ENCODE peak calls at places on chromosomes 13 and 19, in four cellular contexts. B is WTC11, A is endothelial cell, Z is nephron progenitor cell. K is an unnamed sample.

GRCh38 chr19:38194061-38194701 is 29.8 kb downstream of the DPF1 start:
- DNase-seq in Z (no peak), A (no peak), B (no peak), K (no peak)

GRCh38 chr13:63773476-63773875 is 2357.8 kb upstream of the PCDH20 start:
- DNase-seq in B (no peak), A (no peak), Z (no peak), K (no peak)

GRCh38 chr19:7981199-7981598 is 24.2 kb downstream of the ELAVL1 start:
- DNase-seq in Z (no peak), B (no peak), A (no peak), K (no peak)

GRCh38 chr13:33003458-33004019 is 12.7 kb upstream of the KL start:
- DNase-seq in A (no peak), B (no peak), Z (no peak), K (no peak)

GRCh38 chr13:34258646-34259386 is 440.9 kb downstream of the RFC3 start:
- DNase-seq in B (no peak), A (no peak), Z (no peak), K (no peak)

GRCh38 chr13:112119192-112120030 is 52.5 kb downstream of the SOX1 start:
- DNase-seq in B (no peak), A (no peak), Z (no peak), K (no peak)

GRCh38 chr13:34678154-34678553 is 263.9 kb upstream of the NBEA start:
- DNase-seq in A (no peak), Z (no peak), B (no peak), K (no peak)

GRCh38 chr19:54133312-54133956 is 4.1 kb upstream of the CNOT3 start:
- DNase-seq in Z (peak), A (no peak), B (no peak), K (no peak)

GRCh38 chr19:6828698-6829633 is 56.5 kb downstream of the VAV1 start:
- DNase-seq in A (no peak), B (peak), Z (no peak), K (no peak)

GRCh38 chr19:5131031-5131865 is 162.3 kb downstream of the KDM4B start:
- DNase-seq in Z (no peak), B (peak), A (no peak), K (no peak)

GRCh38 chr19:47389150-47389556 is 30.2 kb downstream of the MEIS3 start:
- DNase-seq in A (no peak), B (no peak), Z (no peak), K (no peak)

GRCh38 chr19:29337029-29337428 is 124.1 kb upstream of the UQCRFS1 start:
- DNase-seq in A (no peak), B (no peak), Z (no peak), K (no peak)

GRCh38 chr19:17933414-17934129 is 757 bp downstream of the CCDC124 start:
- DNase-seq in A (no peak), Z (no peak), B (no peak), K (no peak)

GRCh38 chr13:22275393-22275792 is 604.5 kb downstream of the FGF9 start:
- DNase-seq in Z (no peak), A (no peak), B (no peak), K (no peak)

GRCh38 chr19:10760268-10760944 is 42.5 kb downstream of the DNM2 start:
- DNase-seq in A (no peak), B (no peak), Z (peak), K (no peak)

GRCh38 chr19:55242517-55242916 is 14.0 kb upstream of the TMEM86B start:
- DNase-seq in A (no peak), Z (no peak), B (no peak), K (no peak)

GRCh38 chr19:33132021-33132420 is at the start of gene WDR88:
- DNase-seq in B (peak), A (no peak), Z (no peak), K (no peak)

GRCh38 chr19:23571175-23571574 is 115.8 kb downstream of the ZNF675 start:
- DNase-seq in A (no peak), Z (no peak), B (no peak), K (no peak)

GRCh38 chr13:39773833-39774232 is 118.4 kb downstream of the COG6 start:
- DNase-seq in Z (no peak), A (no peak), B (no peak), K (no peak)

GRCh38 chr13:101576977-101577376 is 124.5 kb downstream of the ITGBL1 start:
- DNase-seq in Z (no peak), B (no peak), A (no peak), K (no peak)

GRCh38 chr13:95375706-95376105 is 74.5 kb upstream of the ABCC4 start:
- DNase-seq in B (no peak), A (no peak), Z (no peak), K (no peak)

GRCh38 chr19:13717194-13717643 is 47.1 kb upstream of the MRI1 start:
- DNase-seq in A (no peak), Z (no peak), B (no peak), K (no peak)

GRCh38 chr13:30792257-30793000 is 57.1 kb downstream of the ALOX5AP start:
- DNase-seq in A (no peak), B (no peak), Z (peak), K (no peak)

GRCh38 chr13:74768521-74769090 is 634.4 kb upstream of the KLF12 start:
- DNase-seq in Z (no peak), B (no peak), A (no peak), K (no peak)

GRCh38 chr19:47028372-47028672 is 8.7 kb downstream of the NPAS1 start:
- DNase-seq in B (no peak), Z (peak), A (peak), K (no peak)

GRCh38 chr19:47107201-47107952 is 6.2 kb downstream of the ZC3H4 start:
- DNase-seq in B (no peak), Z (no peak), A (no peak), K (no peak)

GRCh38 chr13:40776681-40777165 is 5.7 kb upstream of the MRPS31 start:
- DNase-seq in Z (no peak), A (no peak), B (no peak), K (no peak)

GRCh38 chr13:71303144-71303543 is 563.9 kb downstream of the DACH1 start:
- DNase-seq in Z (no peak), B (no peak), A (no peak), K (no peak)

GRCh38 chr19:2239173-2239572 is 2.5 kb downstream of the SF3A2 start:
- DNase-seq in Z (no peak), A (no peak), B (no peak), K (no peak)

GRCh38 chr13:111021270-111021669 is 93.8 kb upstream of the ARHGEF7 start:
- DNase-seq in Z (no peak), A (no peak), B (no peak), K (no peak)

GRCh38 chr13:49806126-49806536 is 13.6 kb upstream of the KPNA3 start:
- DNase-seq in A (no peak), B (no peak), Z (no peak), K (no peak)

GRCh38 chr19:8240274-8241229 is 31.4 kb downstream of the CERS4 start:
- DNase-seq in Z (peak), B (peak), A (peak), K (peak)

GRCh38 chr19:743168-743687 is 7.7 kb upstream of the MISP start:
- DNase-seq in A (no peak), Z (no peak), B (peak), K (no peak)

GRCh38 chr19:3375221-3376088 is 9.1 kb downstream of the NFIC start:
- DNase-seq in Z (no peak), A (no peak), B (no peak), K (peak)

GRCh38 chr19:49210108-49210900 is 52.7 kb downstream of the TRPM4 start:
- DNase-seq in A (peak), Z (peak), B (peak), K (no peak)

GRCh38 chr13:26062853-26063444 is 11.1 kb upstream of the SHISA2 start:
- DNase-seq in A (peak), Z (peak), B (no peak), K (peak)

GRCh38 chr19:46022431-46023310 is at the start of gene PGLYRP1:
- DNase-seq in A (no peak), Z (no peak), B (peak), K (no peak)

GRCh38 chr19:10238172-10238783 is 7.1 kb upstream of the S1PR2 start:
- DNase-seq in B (no peak), A (no peak), Z (no peak), K (peak)

K was measured in esophagus muscularis mucosa.